ENCODE peak calls at places on chromosomes 16 and 17, in nine cellular contexts. K, U, D, O, C, E, Z, H and I are unnamed samples.

GRCh38 chr16:28289106-28289505 is 3.2 kb upstream of the SBK1 start:
- DNase-seq in C (no peak), E (no peak), Z (no peak), U (no peak), O (no peak), D (no peak), K (no peak), H (no peak), I (no peak)

GRCh38 chr16:11196286-11196828 is 59.6 kb downstream of the SOCS1 start:
- DNase-seq in D (no peak), H (no peak), C (no peak), O (peak; percentile 70), K (no peak), E (no peak), U (no peak), Z (no peak), I (no peak)

GRCh38 chr17:29561541-29562517 is 5.0 kb downstream of the ABHD15 start:
- DNase-seq in H (peak; percentile 65), Z (no peak), E (peak; percentile 27), K (peak; percentile 62), C (no peak), O (no peak), U (peak; percentile 59), D (no peak), I (no peak)

GRCh38 chr16:67924140-67924906 is 7.3 kb downstream of the CTRL start:
- DNase-seq in D (no peak), K (no peak), C (no peak), E (no peak), H (no peak), Z (no peak), U (no peak), O (no peak), I (no peak)

GRCh38 chr17:249236-249993 is 68.0 kb upstream of the DOC2B start:
- DNase-seq in O (no peak), K (no peak), U (peak; percentile 6), E (peak; percentile 8), Z (no peak), D (no peak), H (peak; percentile 71), C (no peak), I (no peak)

GRCh38 chr17:45101883-45102811 is 30.2 kb downstream of the PLCD3 start:
- DNase-seq in D (no peak), U (peak; percentile 80), K (no peak), H (no peak), E (no peak), Z (no peak), O (no peak), C (peak; percentile 68), I (no peak)

GRCh38 chr16:31474173-31474714 is 2.3 kb downstream of the TGFB1I1 start:
- DNase-seq in Z (no peak), H (no peak), C (no peak), E (no peak), K (no peak), U (no peak), O (peak; percentile 95), D (no peak), I (no peak)

GRCh38 chr17:77824780-77825280 is 133.7 kb upstream of the TNRC6C start:
- DNase-seq in O (no peak), K (no peak), H (peak; percentile 34), C (no peak), Z (no peak), D (no peak), U (no peak), E (no peak), I (no peak)

GRCh38 chr16:67161595-67162058 is 1.9 kb downstream of the FBXL8 start:
- DNase-seq in E (no peak), H (no peak), K (no peak), C (no peak), D (no peak), U (peak; percentile 69), O (no peak), Z (no peak), I (no peak)

GRCh38 chr16:3444032-3444388 is 530 bp downstream of the NAA60 start:
- DNase-seq in Z (no peak), E (no peak), K (no peak), O (peak; percentile 82), D (no peak), U (peak; percentile 35), C (peak; percentile 49), H (no peak), I (no peak)

GRCh38 chr16:70800306-70800705 is 652 bp downstream of the VAC14 start:
- DNase-seq in U (no peak), H (no peak), E (no peak), Z (no peak), D (no peak), K (no peak), C (no peak), O (no peak), I (no peak)

GRCh38 chr17:66043419-66043818 is 148.5 kb downstream of the CEP112 start:
- DNase-seq in U (no peak), K (no peak), D (no peak), C (no peak), O (no peak), E (no peak), Z (no peak), H (no peak), I (no peak)

GRCh38 chr17:41870627-41871026 is 5.4 kb upstream of the KLHL11 start:
- DNase-seq in E (no peak), H (no peak), C (no peak), D (no peak), U (no peak), O (no peak), Z (no peak), K (no peak), I (no peak)

GRCh38 chr17:47981462-47981861 is 10.5 kb downstream of the CDK5RAP3 start:
- DNase-seq in H (no peak), C (no peak), U (no peak), K (no peak), E (no peak), Z (no peak), D (no peak), O (no peak), I (no peak)
- H3K36me3 ChIP-seq in H (peaks cover 61% of the 10 kb centered on the region), C (no peaks in the 10 kb centered on the region), U (peaks cover 48% of the 10 kb centered on the region), K (peaks cover 34% of the 10 kb centered on the region), E (peaks cover 21% of the 10 kb centered on the region), Z (peaks cover 42% of the 10 kb centered on the region), D (peaks cover 74% of the 10 kb centered on the region), O (peaks cover 19% of the 10 kb centered on the region), I (peaks cover 43% of the 10 kb centered on the region)

DNA sequence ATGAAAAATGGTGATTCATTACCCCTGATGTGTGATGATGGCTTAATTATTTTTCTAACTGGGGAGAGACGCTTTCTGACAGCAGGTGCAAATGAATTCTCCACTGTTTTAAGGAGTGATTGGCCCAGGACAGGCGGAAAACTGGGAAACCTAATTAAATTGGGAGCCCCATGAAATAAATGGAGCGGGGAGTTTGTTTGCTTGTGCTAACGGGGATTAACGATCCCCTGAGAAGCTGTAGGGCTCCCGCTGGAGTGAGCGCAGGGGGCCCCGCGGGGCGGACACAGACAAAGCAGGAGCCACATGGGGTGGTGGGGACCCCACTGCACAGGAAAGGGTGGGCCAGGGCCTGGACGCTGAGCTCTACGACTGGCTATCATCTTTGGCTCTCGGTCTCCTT is 208.6 kb downstream of the RBFOX3 start:
- DNase-seq in C (no peak), O (no peak), E (no peak), Z (no peak), H (no peak), K (no peak), D (no peak), U (no peak), I (no peak)
- H3K27me3 ChIP-seq in C (no peaks in the 10 kb centered on the region), O (peaks cover 10% of the 10 kb centered on the region), E (peaks cover 20% of the 10 kb centered on the region), Z (peaks cover 2% of the 10 kb centered on the region), H (peaks cover 68% of the 10 kb centered on the region), K (no peaks in the 10 kb centered on the region), D (peaks cover 79% of the 10 kb centered on the region), U (peaks cover 32% of the 10 kb centered on the region), I (peaks cover 4% of the 10 kb centered on the region)

GRCh38 chr16:50610331-50611262 is 62.4 kb downstream of the NKD1 start:
- DNase-seq in K (no peak), U (no peak), D (no peak), E (no peak), C (no peak), O (no peak), H (no peak), Z (no peak), I (no peak)
- TF ChIP-seq CTCF in K (no peak), U (no peak), D (peak; percentile 32), E (no peak), C (no peak), O (no peak), H (no peak), Z (no peak), I (no peak)

DNA sequence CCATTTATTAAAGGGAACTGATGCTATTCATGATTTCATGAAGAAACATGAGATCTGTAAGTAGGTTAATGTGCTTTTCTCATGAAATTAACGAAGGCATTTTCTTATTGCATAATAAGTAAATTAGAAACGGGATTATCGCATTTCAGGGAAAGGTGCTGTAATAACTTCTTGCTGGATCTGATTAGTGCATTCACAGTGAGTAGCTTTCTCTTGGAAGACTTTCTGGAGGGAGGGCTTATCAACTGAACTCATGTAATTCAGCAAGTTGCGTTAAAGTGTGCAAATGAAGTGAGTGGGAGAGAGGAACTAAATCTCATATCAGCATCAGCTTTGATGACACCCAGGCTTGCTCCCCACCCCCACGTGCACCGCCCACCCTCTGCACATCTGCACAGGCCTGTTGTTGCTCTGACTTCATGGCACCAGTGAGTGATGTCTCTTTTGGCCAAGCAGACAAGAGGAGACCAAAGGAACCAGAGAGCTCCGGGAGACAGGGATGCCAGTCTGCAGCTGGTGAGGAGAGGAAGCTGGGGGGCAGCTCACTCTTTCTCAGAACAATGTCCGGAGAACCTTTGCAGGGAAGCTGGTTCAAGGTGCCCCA is 26.3 kb upstream of the GAS7 start:
- DNase-seq in E (no peak), D (no peak), O (no peak), H (no peak), U (no peak), C (no peak), Z (no peak), K (no peak), I (no peak)
- H3K36me3 ChIP-seq in E (no peaks in the 10 kb centered on the region), D (no peaks in the 10 kb centered on the region), O (no peaks in the 10 kb centered on the region), H (no peaks in the 10 kb centered on the region), U (no peaks in the 10 kb centered on the region), C (no peaks in the 10 kb centered on the region), Z (no peaks in the 10 kb centered on the region), K (no peaks in the 10 kb centered on the region), I (no peaks in the 10 kb centered on the region)

GRCh38 chr16:86201746-86202145 is 302.8 kb downstream of the IRF8 start:
- DNase-seq in Z (no peak), K (no peak), E (no peak), C (no peak), H (no peak), U (no peak), D (no peak), O (no peak), I (no peak)
- H3K27me3 ChIP-seq in Z (peaks cover 8% of the 10 kb centered on the region), K (no peaks in the 10 kb centered on the region), E (no peaks in the 10 kb centered on the region), C (no peaks in the 10 kb centered on the region), H (peaks cover 42% of the 10 kb centered on the region), U (peaks cover 27% of the 10 kb centered on the region), D (peaks cover 9% of the 10 kb centered on the region), O (peaks cover 5% of the 10 kb centered on the region), I (peaks cover 3% of the 10 kb centered on the region)